ENCODE peak calls at places on chromosomes 12 and 14, in five cellular contexts. One of them, this sample, is unnamed.

GRCh38 chr14:26163761-26164160 is 434.1 kb downstream of the NOVA1 start:
- DNase-seq in GM12865: no peak
- DNase-seq in fibroblast of the aortic adventitia: peak; percentile 66
- DNase-seq in activated CD8-positive, alpha-beta T cell treated with anti-CD3 and anti-CD28 coated beads for 36 hours: no peak
- DNase-seq in progenitor cell of endocrine pancreas: no peak
- DNase-seq in this sample: no peak

GRCh38 chr14:23054000-23054811 is 3.1 kb downstream of the CDH24 start:
- DNase-seq in GM12865: no peak
- DNase-seq in fibroblast of the aortic adventitia: no peak
- DNase-seq in activated CD8-positive, alpha-beta T cell treated with anti-CD3 and anti-CD28 coated beads for 36 hours: peak; percentile 72
- DNase-seq in progenitor cell of endocrine pancreas: no peak
- DNase-seq in this sample: peak; percentile 60

GRCh38 chr12:11920231-11920630 is 150.5 kb upstream of the BCL2L14 start:
- DNase-seq in GM12865: no peak
- DNase-seq in fibroblast of the aortic adventitia: no peak
- DNase-seq in activated CD8-positive, alpha-beta T cell treated with anti-CD3 and anti-CD28 coated beads for 36 hours: no peak
- DNase-seq in progenitor cell of endocrine pancreas: no peak
- DNase-seq in this sample: no peak

GRCh38 chr14:103224996-103225874 is 102.0 kb downstream of the TNFAIP2 start:
- DNase-seq in GM12865: no peak
- DNase-seq in fibroblast of the aortic adventitia: no peak
- DNase-seq in activated CD8-positive, alpha-beta T cell treated with anti-CD3 and anti-CD28 coated beads for 36 hours: no peak
- DNase-seq in progenitor cell of endocrine pancreas: no peak
- DNase-seq in this sample: peak; percentile 22

GRCh38 chr12:69719336-69720316 is 19.0 kb upstream of the RAB3IP start:
- DNase-seq in GM12865: no peak
- DNase-seq in fibroblast of the aortic adventitia: no peak
- DNase-seq in activated CD8-positive, alpha-beta T cell treated with anti-CD3 and anti-CD28 coated beads for 36 hours: no peak
- DNase-seq in progenitor cell of endocrine pancreas: no peak
- DNase-seq in this sample: no peak

GRCh38 chr12:109722753-109723109 is 9.1 kb downstream of the FAM222A start:
- DNase-seq in GM12865: no peak
- DNase-seq in fibroblast of the aortic adventitia: no peak
- DNase-seq in activated CD8-positive, alpha-beta T cell treated with anti-CD3 and anti-CD28 coated beads for 36 hours: no peak
- DNase-seq in progenitor cell of endocrine pancreas: no peak
- DNase-seq in this sample: no peak

GRCh38 chr14:64790478-64790877 is 86.3 kb downstream of the PLEKHG3 start:
- DNase-seq in GM12865: no peak
- DNase-seq in fibroblast of the aortic adventitia: no peak
- DNase-seq in activated CD8-positive, alpha-beta T cell treated with anti-CD3 and anti-CD28 coated beads for 36 hours: no peak
- DNase-seq in progenitor cell of endocrine pancreas: no peak
- DNase-seq in this sample: no peak

GRCh38 chr12:12333407-12333831 is 16.6 kb downstream of the MANSC1 start:
- DNase-seq in GM12865: no peak
- DNase-seq in fibroblast of the aortic adventitia: peak; percentile 90
- DNase-seq in activated CD8-positive, alpha-beta T cell treated with anti-CD3 and anti-CD28 coated beads for 36 hours: no peak
- DNase-seq in progenitor cell of endocrine pancreas: no peak
- DNase-seq in this sample: no peak

GRCh38 chr14:63045234-63045611 is at the start of gene KCNH5:
- DNase-seq in GM12865: no peak
- DNase-seq in fibroblast of the aortic adventitia: peak; percentile 15
- DNase-seq in activated CD8-positive, alpha-beta T cell treated with anti-CD3 and anti-CD28 coated beads for 36 hours: peak; percentile 20
- DNase-seq in progenitor cell of endocrine pancreas: peak; percentile 73
- DNase-seq in this sample: no peak

GRCh38 chr12:79016181-79016580 is 151.6 kb downstream of the SYT1 start:
- DNase-seq in GM12865: no peak
- DNase-seq in fibroblast of the aortic adventitia: no peak
- DNase-seq in activated CD8-positive, alpha-beta T cell treated with anti-CD3 and anti-CD28 coated beads for 36 hours: no peak
- DNase-seq in progenitor cell of endocrine pancreas: no peak
- DNase-seq in this sample: no peak

GRCh38 chr12:106757623-106758348 is 16.7 kb upstream of the RIC8B start:
- DNase-seq in GM12865: no peak
- DNase-seq in fibroblast of the aortic adventitia: no peak
- DNase-seq in activated CD8-positive, alpha-beta T cell treated with anti-CD3 and anti-CD28 coated beads for 36 hours: no peak
- DNase-seq in progenitor cell of endocrine pancreas: no peak
- DNase-seq in this sample: no peak

GRCh38 chr12:51087818-51088217 is 4.4 kb upstream of the CSRNP2 start:
- DNase-seq in GM12865: peak; percentile 69
- DNase-seq in fibroblast of the aortic adventitia: no peak
- DNase-seq in activated CD8-positive, alpha-beta T cell treated with anti-CD3 and anti-CD28 coated beads for 36 hours: peak; percentile 54
- DNase-seq in progenitor cell of endocrine pancreas: no peak
- DNase-seq in this sample: peak; percentile 45

GRCh38 chr12:32466986-32467711 is 67.8 kb downstream of the FGD4 start:
- DNase-seq in GM12865: no peak
- DNase-seq in fibroblast of the aortic adventitia: no peak
- DNase-seq in activated CD8-positive, alpha-beta T cell treated with anti-CD3 and anti-CD28 coated beads for 36 hours: no peak
- DNase-seq in progenitor cell of endocrine pancreas: no peak
- DNase-seq in this sample: no peak

GRCh38 chr12:109170335-109170734 is 53.9 kb downstream of the ACACB start:
- DNase-seq in GM12865: no peak
- DNase-seq in fibroblast of the aortic adventitia: no peak
- DNase-seq in activated CD8-positive, alpha-beta T cell treated with anti-CD3 and anti-CD28 coated beads for 36 hours: no peak
- DNase-seq in progenitor cell of endocrine pancreas: no peak
- DNase-seq in this sample: no peak

GRCh38 chr12:97306121-97306520 is 156.5 kb upstream of the RMST start:
- DNase-seq in GM12865: peak; percentile 58
- DNase-seq in fibroblast of the aortic adventitia: no peak
- DNase-seq in activated CD8-positive, alpha-beta T cell treated with anti-CD3 and anti-CD28 coated beads for 36 hours: no peak
- DNase-seq in progenitor cell of endocrine pancreas: no peak
- DNase-seq in this sample: peak; percentile 25

GRCh38 chr12:68007023-68007422 is 17.8 kb downstream of the IFNG-AS1 start:
- DNase-seq in GM12865: no peak
- DNase-seq in fibroblast of the aortic adventitia: no peak
- DNase-seq in activated CD8-positive, alpha-beta T cell treated with anti-CD3 and anti-CD28 coated beads for 36 hours: no peak
- DNase-seq in progenitor cell of endocrine pancreas: no peak
- DNase-seq in this sample: no peak

GRCh38 chr12:67998379-67998778 is 9.1 kb downstream of the IFNG-AS1 start:
- DNase-seq in GM12865: no peak
- DNase-seq in fibroblast of the aortic adventitia: no peak
- DNase-seq in activated CD8-positive, alpha-beta T cell treated with anti-CD3 and anti-CD28 coated beads for 36 hours: no peak
- DNase-seq in progenitor cell of endocrine pancreas: no peak
- DNase-seq in this sample: no peak

GRCh38 chr12:68003777-68004176 is 14.5 kb downstream of the IFNG-AS1 start:
- DNase-seq in GM12865: no peak
- DNase-seq in fibroblast of the aortic adventitia: no peak
- DNase-seq in activated CD8-positive, alpha-beta T cell treated with anti-CD3 and anti-CD28 coated beads for 36 hours: no peak
- DNase-seq in progenitor cell of endocrine pancreas: no peak
- DNase-seq in this sample: no peak

GRCh38 chr12:67999244-67999643 is 10.0 kb downstream of the IFNG-AS1 start:
- DNase-seq in GM12865: no peak
- DNase-seq in fibroblast of the aortic adventitia: no peak
- DNase-seq in activated CD8-positive, alpha-beta T cell treated with anti-CD3 and anti-CD28 coated beads for 36 hours: no peak
- DNase-seq in progenitor cell of endocrine pancreas: no peak
- DNase-seq in this sample: no peak

DNA sequence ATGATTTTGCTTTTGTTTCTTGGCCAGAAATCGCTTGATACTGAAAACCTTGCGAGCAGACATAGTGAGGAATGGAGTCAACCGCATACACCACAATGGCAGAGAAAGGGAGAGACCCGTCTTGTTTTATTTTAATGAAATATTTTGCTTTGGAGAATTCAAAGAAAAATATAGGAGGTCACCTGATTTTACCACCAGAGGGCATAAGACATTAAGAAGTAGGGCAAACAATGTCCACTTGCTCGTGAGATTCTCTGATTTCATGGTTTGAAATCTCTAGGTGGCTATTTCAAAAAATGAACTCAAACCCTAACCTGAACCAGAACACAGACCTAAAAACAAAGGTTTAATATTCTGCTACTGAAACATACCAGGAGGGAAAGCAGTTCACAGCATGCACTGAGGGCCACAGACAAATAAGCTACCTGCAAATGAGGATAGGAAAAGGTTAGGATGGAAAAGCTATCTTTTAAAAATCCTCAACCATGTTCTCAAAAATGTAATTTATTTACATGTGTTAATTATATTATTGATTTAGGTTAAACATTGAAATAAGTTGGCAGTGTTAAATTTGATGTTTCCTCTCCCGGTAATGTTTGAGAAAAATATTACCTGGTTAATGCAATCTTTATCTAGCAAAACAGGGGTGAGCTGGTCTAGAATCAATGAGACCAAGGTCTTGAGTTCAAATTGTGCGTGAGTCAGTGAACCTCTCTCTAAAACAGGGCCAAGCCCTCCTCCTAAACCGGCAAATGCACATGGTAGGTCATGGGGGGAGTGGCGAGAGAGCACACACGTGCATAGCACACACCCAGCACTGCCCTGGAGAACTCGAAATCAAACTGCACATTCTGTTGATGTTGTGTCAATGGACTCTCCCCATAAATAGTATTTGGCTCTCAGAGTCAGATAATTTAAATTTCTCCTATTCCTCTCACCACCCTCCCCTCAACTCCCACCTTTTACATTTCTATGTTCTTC is 12.5 kb downstream of the IFNG-AS1 start:
- DNase-seq in GM12865: peak; percentile 49
- DNase-seq in fibroblast of the aortic adventitia: peak; percentile 28
- DNase-seq in activated CD8-positive, alpha-beta T cell treated with anti-CD3 and anti-CD28 coated beads for 36 hours: no peak
- DNase-seq in progenitor cell of endocrine pancreas: no peak
- DNase-seq in this sample: no peak
- TF ChIP-seq CTCF in GM12865: peak; percentile 37
- TF ChIP-seq CTCF in fibroblast of the aortic adventitia: peak; percentile 33
- TF ChIP-seq CTCF in activated CD8-positive, alpha-beta T cell treated with anti-CD3 and anti-CD28 coated beads for 36 hours: peak; percentile 59
- TF ChIP-seq CTCF in progenitor cell of endocrine pancreas: peak; percentile 58
- TF ChIP-seq CTCF in this sample: peak; percentile 15

DNA sequence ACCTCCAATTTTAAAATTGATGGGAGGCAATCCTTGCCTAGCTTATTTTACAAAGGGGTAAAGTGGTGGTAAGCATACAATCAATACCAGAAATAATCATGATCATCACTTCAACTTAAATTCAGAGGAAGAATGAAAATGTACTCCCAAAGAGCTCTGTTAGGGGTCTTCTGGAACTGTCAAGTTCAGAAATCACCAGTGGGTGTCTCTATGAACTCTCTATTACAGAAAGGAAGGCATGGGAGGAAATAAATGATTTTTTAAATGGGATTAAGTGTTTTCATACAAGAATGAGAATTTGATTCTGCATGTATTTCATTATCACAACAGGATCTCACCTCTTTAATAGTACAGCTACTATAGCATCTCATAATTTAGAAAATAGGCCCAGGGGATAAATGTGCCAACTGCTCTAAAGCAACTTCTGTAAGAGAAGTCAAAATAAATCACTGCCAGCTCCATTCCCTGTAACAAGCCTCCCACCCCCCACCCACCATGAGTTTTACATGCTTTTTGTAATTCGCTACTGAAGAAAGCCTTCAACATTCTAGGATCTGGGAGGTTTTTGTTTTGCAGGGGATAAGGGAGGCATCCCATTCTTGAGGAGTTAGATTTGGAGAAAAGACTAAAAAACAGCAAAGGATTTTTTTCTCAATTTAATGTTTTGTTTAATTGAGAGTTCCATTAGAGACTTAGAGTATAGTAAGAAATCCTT is 9.7 kb downstream of the DCP1B start:
- DNase-seq in GM12865: no peak
- DNase-seq in fibroblast of the aortic adventitia: no peak
- DNase-seq in activated CD8-positive, alpha-beta T cell treated with anti-CD3 and anti-CD28 coated beads for 36 hours: no peak
- DNase-seq in progenitor cell of endocrine pancreas: no peak
- DNase-seq in this sample: no peak
- TF ChIP-seq CTCF in GM12865: no peak
- TF ChIP-seq CTCF in fibroblast of the aortic adventitia: no peak
- TF ChIP-seq CTCF in activated CD8-positive, alpha-beta T cell treated with anti-CD3 and anti-CD28 coated beads for 36 hours: no peak
- TF ChIP-seq CTCF in progenitor cell of endocrine pancreas: no peak
- TF ChIP-seq CTCF in this sample: no peak

GRCh38 chr14:55536208-55536708 is 43.7 kb upstream of the KTN1 start:
- DNase-seq in GM12865: peak; percentile 22
- DNase-seq in fibroblast of the aortic adventitia: no peak
- DNase-seq in activated CD8-positive, alpha-beta T cell treated with anti-CD3 and anti-CD28 coated beads for 36 hours: no peak
- DNase-seq in progenitor cell of endocrine pancreas: no peak
- DNase-seq in this sample: no peak

GRCh38 chr14:55535521-55536207 is 44.3 kb upstream of the KTN1 start:
- DNase-seq in GM12865: no peak
- DNase-seq in fibroblast of the aortic adventitia: no peak
- DNase-seq in activated CD8-positive, alpha-beta T cell treated with anti-CD3 and anti-CD28 coated beads for 36 hours: no peak
- DNase-seq in progenitor cell of endocrine pancreas: no peak
- DNase-seq in this sample: no peak

GRCh38 chr14:55533960-55534359 is 46.0 kb upstream of the KTN1 start:
- DNase-seq in GM12865: no peak
- DNase-seq in fibroblast of the aortic adventitia: no peak
- DNase-seq in activated CD8-positive, alpha-beta T cell treated with anti-CD3 and anti-CD28 coated beads for 36 hours: no peak
- DNase-seq in progenitor cell of endocrine pancreas: no peak
- DNase-seq in this sample: no peak

GRCh38 chr14:55530464-55530863 is 49.5 kb upstream of the KTN1 start:
- DNase-seq in GM12865: no peak
- DNase-seq in fibroblast of the aortic adventitia: no peak
- DNase-seq in activated CD8-positive, alpha-beta T cell treated with anti-CD3 and anti-CD28 coated beads for 36 hours: no peak
- DNase-seq in progenitor cell of endocrine pancreas: no peak
- DNase-seq in this sample: no peak

DNA sequence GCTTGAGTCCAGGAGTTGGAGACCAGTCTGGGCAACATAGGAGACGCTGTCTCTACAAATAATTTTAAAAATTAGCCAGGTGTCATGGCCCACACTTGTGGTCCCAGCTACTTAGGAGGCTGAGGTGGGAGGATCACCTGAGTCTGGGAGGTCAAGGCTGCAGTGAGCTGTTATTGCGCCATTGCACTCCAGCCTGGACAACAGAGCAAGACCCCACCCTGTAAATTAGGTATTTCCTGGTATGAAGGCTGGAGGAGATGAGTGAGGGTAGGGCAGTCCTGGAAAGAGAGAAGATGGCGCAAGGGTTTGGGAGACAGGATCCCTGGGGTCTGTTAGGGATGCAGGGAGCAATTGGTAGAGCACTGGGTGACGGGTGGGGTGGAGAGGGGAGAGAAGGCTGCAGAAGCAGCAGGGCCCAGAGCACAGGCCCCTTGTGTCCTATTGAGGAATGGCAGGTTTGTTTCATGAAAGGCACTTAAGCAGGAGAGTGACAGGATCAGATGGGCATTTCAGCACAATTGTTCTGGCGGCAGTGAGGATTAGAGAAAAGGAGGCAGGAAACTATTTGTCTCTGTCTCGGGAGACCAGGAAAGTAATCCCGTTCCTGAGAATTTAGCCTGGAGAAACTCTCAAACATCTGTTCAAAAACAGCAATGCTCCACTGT is 47.2 kb upstream of the KTN1 start:
- DNase-seq in GM12865: no peak
- DNase-seq in fibroblast of the aortic adventitia: no peak
- DNase-seq in activated CD8-positive, alpha-beta T cell treated with anti-CD3 and anti-CD28 coated beads for 36 hours: no peak
- DNase-seq in progenitor cell of endocrine pancreas: no peak
- DNase-seq in this sample: no peak
- TF ChIP-seq CTCF in GM12865: no peak
- TF ChIP-seq CTCF in fibroblast of the aortic adventitia: no peak
- TF ChIP-seq CTCF in activated CD8-positive, alpha-beta T cell treated with anti-CD3 and anti-CD28 coated beads for 36 hours: no peak
- TF ChIP-seq CTCF in progenitor cell of endocrine pancreas: peak; percentile 33
- TF ChIP-seq CTCF in this sample: no peak

DNA sequence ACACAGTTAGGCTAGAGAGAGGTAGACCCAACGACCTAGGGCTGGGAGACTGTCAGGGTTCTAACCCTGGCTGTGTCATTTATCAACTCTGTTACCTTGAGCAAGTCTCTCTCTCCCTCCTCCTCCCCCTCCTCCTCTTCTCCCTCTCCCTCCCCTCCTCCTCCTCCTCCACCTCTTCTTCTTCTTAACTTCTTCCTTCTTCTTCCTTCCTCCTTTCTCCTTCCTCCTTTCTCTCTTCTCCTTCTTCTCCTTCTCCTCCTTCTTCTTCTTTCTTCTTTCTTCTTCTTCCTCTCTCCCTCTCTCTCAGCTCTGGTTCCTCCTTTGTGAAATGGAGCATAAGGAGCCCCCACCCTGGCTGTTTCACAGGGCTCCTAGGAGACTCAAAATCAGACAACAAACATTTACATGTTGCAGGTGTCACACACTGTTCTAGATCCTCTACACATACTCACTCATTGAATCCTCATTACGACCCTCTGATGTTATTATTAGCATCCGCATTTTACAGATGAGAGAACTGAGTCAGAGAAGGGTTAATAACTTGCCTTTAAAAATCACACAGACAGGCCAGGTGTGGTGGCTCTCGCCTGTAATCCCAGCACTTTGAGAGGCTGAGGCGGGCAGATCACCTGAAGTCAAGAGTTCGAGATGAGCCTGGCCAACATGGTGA is 2.2 kb upstream of the KCNH3 start:
- DNase-seq in GM12865: no peak
- DNase-seq in fibroblast of the aortic adventitia: no peak
- DNase-seq in activated CD8-positive, alpha-beta T cell treated with anti-CD3 and anti-CD28 coated beads for 36 hours: no peak
- DNase-seq in progenitor cell of endocrine pancreas: no peak
- DNase-seq in this sample: no peak
- TF ChIP-seq CTCF in GM12865: no peak
- TF ChIP-seq CTCF in fibroblast of the aortic adventitia: no peak
- TF ChIP-seq CTCF in activated CD8-positive, alpha-beta T cell treated with anti-CD3 and anti-CD28 coated beads for 36 hours: no peak
- TF ChIP-seq CTCF in progenitor cell of endocrine pancreas: no peak
- TF ChIP-seq CTCF in this sample: no peak